ENCODE peak calls at places on chromosomes 6 and 20, in eight cellular contexts. L is PC-9; V is endothelial cell of umbilical vein; W is esophagus squamous epithelium; Y is Panc1; U is CD8-positive, alpha-beta T cell; R is psoas muscle; C is tibial artery. N is an unnamed sample.

GRCh38 chr6:50734488-50734887 is 21.2 kb downstream of the TFAP2D start:
- DNase-seq in Y (no peak), W (no peak), R (no peak), V (no peak), C (no peak), L (no peak), U (no peak), N (no peak)

GRCh38 chr20:64161595-64162238 is 2.5 kb upstream of the MYT1 start:
- DNase-seq in Y (no peak), V (peak; percentile 35), R (peak; percentile 38), L (no peak), W (no peak), C (no peak), U (no peak), N (peak; percentile 52)

GRCh38 chr6:31972709-31973350 is 892 bp upstream of the DXO start:
- DNase-seq in W (no peak), Y (no peak), C (no peak), L (no peak), U (no peak), V (peak; percentile 23), R (no peak), N (no peak)

GRCh38 chr20:43457640-43458421 is at the start of gene SRSF6:
- DNase-seq in U (peak; percentile 91), V (peak; percentile 92), C (peak; percentile 96), Y (peak; percentile 84), R (peak; percentile 95), L (peak; percentile 76), W (peak; percentile 75), N (peak; percentile 97)

GRCh38 chr6:158387036-158387435 is 74.8 kb downstream of the TULP4 start:
- DNase-seq in R (no peak), W (no peak), V (no peak), L (no peak), Y (no peak), U (no peak), C (no peak), N (no peak)

GRCh38 chr20:47354710-47355488 is 1.6 kb downstream of the ZMYND8 start:
- DNase-seq in L (peak; percentile 69), R (no peak), Y (no peak), W (no peak), V (peak; percentile 69), C (no peak), U (no peak), N (no peak)

GRCh38 chr20:50321797-50322480 is 131.3 kb downstream of the CEBPB start:
- DNase-seq in V (no peak), W (no peak), L (no peak), Y (no peak), U (no peak), C (peak; percentile 73), R (no peak), N (no peak)

GRCh38 chr6:90993771-90994170 is 406.9 kb upstream of the MAP3K7 start:
- DNase-seq in V (no peak), L (no peak), R (no peak), U (no peak), Y (no peak), C (no peak), W (no peak), N (no peak)

GRCh38 chr6:15350386-15351083 is 104.7 kb downstream of the JARID2 start:
- DNase-seq in L (no peak), W (no peak), R (no peak), Y (no peak), C (no peak), U (no peak), V (no peak), N (no peak)

GRCh38 chr20:32163951-32164350 is 43.6 kb downstream of the PLAGL2 start:
- DNase-seq in C (peak; percentile 19), U (no peak), Y (no peak), L (no peak), V (no peak), R (no peak), W (no peak), N (no peak)

GRCh38 chr6:147154454-147154853 is 49.8 kb upstream of the STXBP5 start:
- DNase-seq in R (no peak), L (peak; percentile 84), Y (no peak), V (no peak), W (no peak), C (no peak), U (no peak), N (no peak)

GRCh38 chr6:167474171-167474570 is 149.3 kb downstream of the TTLL2 start:
- DNase-seq in W (no peak), L (no peak), R (no peak), Y (no peak), C (no peak), U (no peak), V (no peak), N (no peak)

GRCh38 chr6:167475947-167476346 is 151.1 kb downstream of the TTLL2 start:
- DNase-seq in V (no peak), C (no peak), R (no peak), U (no peak), Y (no peak), W (no peak), L (no peak), N (no peak)

GRCh38 chr6:167476844-167477595 is 152.1 kb downstream of the TTLL2 start:
- DNase-seq in W (no peak), C (no peak), V (no peak), Y (no peak), U (no peak), L (no peak), R (no peak), N (no peak)

GRCh38 chr6:167472876-167473275 is 148.0 kb downstream of the TTLL2 start:
- DNase-seq in L (no peak), C (no peak), W (no peak), R (no peak), Y (no peak), U (no peak), V (no peak), N (no peak)

DNA sequence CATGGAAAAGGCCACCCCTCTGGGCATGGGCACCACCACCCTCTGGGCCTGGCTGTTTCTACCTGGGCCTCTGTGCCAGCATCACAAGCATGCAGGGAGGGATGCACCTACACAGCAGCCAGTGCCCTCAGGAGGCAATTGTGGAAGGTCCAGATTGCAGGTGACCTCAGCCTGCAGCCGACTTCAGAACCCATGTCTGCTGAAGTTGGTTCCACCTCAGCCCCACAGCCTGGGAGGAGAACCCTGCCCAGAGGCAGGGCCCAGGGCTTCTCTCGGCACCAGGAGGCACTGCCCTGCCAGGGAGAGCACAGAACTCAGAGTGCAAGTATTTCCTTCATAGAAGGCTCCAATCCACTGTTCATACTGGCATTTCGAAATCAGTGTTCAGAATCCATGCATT is 149.8 kb downstream of the TTLL2 start:
- DNase-seq in R (no peak), C (no peak), V (no peak), Y (no peak), W (no peak), L (no peak), U (no peak), N (no peak)
- H3K9me3 ChIP-seq in R (no peaks in the 10 kb centered on the region), C (no peaks in the 10 kb centered on the region), V (no peaks in the 10 kb centered on the region), Y (no peaks in the 10 kb centered on the region), W (no peaks in the 10 kb centered on the region), L (no peaks in the 10 kb centered on the region), U (no peaks in the 10 kb centered on the region), N (no peaks in the 10 kb centered on the region)

DNA sequence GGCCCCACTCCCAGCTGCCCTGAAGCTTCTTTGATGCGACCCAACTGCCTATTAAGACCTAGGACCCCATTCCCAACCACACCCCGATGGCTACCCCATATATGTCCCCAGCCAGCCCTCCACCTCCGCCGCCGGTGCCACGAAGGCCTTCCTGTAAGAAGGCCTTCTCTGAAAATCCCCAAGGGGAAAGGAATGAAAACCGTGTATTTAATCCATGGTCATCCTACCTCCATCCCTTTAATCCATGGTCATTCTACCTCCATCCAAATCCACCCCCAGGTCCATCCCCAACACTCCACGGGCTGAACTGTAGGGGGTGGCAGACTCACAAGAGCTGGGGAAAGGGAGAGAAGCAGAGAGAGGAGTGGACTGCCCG is 545 bp upstream of the VSX1 start:
- DNase-seq in W (no peak), L (no peak), C (no peak), U (no peak), V (no peak), Y (no peak), R (no peak), N (no peak)
- TF ChIP-seq CTCF in W (no peak), L (no peak), C (no peak), U (no peak), V (no peak), Y (no peak), R (no peak), N (no peak)

DNA sequence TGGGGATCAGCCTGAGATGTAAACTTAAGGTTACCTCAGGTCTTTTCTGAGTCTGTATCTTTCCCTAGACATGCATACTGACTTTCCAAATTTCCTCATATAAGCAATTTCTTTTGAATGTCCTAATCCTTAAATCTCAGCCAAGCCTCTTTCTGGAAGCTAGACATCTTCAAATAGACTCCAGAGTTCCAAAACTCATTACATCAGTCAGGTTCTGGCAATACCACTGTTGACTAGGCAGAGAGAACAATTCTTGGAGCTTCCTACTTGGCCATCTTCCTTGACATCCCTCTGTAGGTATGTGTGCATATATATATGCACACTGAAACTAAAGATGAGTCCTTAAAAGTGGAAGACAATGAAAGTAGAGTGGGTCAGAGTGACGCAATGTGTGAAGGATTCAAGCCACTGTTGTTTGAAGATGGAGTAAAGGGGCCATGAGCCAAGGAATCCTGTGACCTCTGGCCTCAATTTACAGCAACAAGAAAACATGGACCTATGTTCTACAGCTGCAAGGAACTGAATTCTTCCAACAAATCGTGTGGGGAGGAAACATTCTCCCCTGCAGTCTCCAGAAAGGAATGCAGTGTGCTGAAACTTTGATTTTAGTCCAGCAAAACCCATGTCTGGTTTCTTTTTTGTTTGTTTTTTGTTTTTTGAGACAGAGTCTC is 18.7 kb upstream of the DUSP22 start:
- DNase-seq in U (no peak), V (no peak), Y (no peak), L (no peak), C (no peak), W (no peak), R (no peak), N (no peak)
- H3K9me3 ChIP-seq in U (no peaks in the 10 kb centered on the region), V (no peaks in the 10 kb centered on the region), Y (no peaks in the 10 kb centered on the region), L (no peaks in the 10 kb centered on the region), C (no peaks in the 10 kb centered on the region), W (no peaks in the 10 kb centered on the region), R (no peaks in the 10 kb centered on the region), N (peaks cover 3% of the 10 kb centered on the region)

DNA sequence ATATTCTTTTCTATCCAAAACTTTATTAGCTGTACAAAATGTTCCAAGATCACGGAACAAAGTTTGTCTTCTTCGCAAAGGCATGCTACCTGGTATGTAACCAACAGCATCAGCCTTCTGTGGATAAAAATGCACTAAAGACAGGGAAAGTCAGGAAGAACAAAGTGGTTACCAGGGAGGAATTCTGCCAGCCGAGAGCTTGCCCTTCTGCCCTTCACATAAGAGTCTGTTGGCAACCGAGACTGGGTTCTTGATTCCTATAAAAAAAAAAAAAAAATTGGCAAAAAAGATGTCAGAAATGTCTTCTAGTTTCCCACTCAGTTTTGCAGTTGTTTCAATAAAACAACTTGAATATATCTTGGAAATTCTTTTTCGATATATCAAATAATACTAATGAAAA is 58.0 kb downstream of the TASP1 start:
- DNase-seq in W (no peak), C (no peak), U (no peak), Y (no peak), R (no peak), L (no peak), V (no peak), N (no peak)
- TF ChIP-seq CTCF in W (no peak), C (no peak), U (no peak), Y (no peak), R (no peak), L (no peak), V (no peak), N (no peak)